ENCODE peak calls at places on chromosomes 12 and 14, in seven cellular contexts. T, J, B, R, G, Q and Z are unnamed samples.

GRCh38 chr14:52802597-52802996 is 11.2 kb upstream of the GNPNAT1 start:
- DNase-seq in T (no peak), J (no peak), R (no peak), G (no peak), B (no peak), Q (peak), Z (no peak)

GRCh38 chr14:87149583-87150354 is 843.2 kb downstream of the GALC start:
- DNase-seq in J (no peak), B (no peak), Q (peak), G (no peak), T (no peak), R (no peak), Z (no peak)

GRCh38 chr14:85313801-85314207 is 216.1 kb upstream of the FLRT2 start:
- DNase-seq in Q (peak), R (peak), G (no peak), T (no peak), B (no peak), J (no peak), Z (no peak)

GRCh38 chr12:5260591-5261086 is 171.3 kb upstream of the NTF3 start:
- DNase-seq in B (no peak), T (no peak), R (no peak), G (no peak), J (no peak), Q (no peak), Z (no peak)

GRCh38 chr12:53952335-53952694 is 2.4 kb upstream of the HOXC12 start:
- DNase-seq in G (no peak), Q (no peak), J (no peak), T (no peak), R (no peak), B (no peak), Z (no peak)

GRCh38 chr14:55077691-55078151 is 26.3 kb downstream of the MAPK1IP1L start:
- DNase-seq in B (no peak), R (peak), Q (no peak), J (no peak), T (no peak), G (no peak), Z (no peak)

GRCh38 chr14:60904381-60904780 is 76.5 kb downstream of the TRMT5 start:
- DNase-seq in T (no peak), Q (no peak), B (no peak), J (no peak), R (no peak), G (no peak), Z (no peak)

GRCh38 chr12:62907067-62907466 is 27.9 kb downstream of the PPM1H start:
- DNase-seq in R (no peak), B (no peak), J (no peak), G (no peak), T (no peak), Q (no peak), Z (no peak)

GRCh38 chr14:31672709-31673108 is 111.5 kb downstream of the NUBPL start:
- DNase-seq in T (no peak), R (no peak), J (no peak), B (no peak), G (no peak), Q (no peak), Z (no peak)

GRCh38 chr12:50458606-50459005 is 46.2 kb upstream of the DIP2B start:
- DNase-seq in Q (no peak), B (no peak), R (peak), T (no peak), G (peak), J (no peak), Z (no peak)

GRCh38 chr12:71626768-71627167 is 36.9 kb downstream of the ZFC3H1 start:
- DNase-seq in R (peak), B (no peak), Q (no peak), J (no peak), T (no peak), G (peak), Z (no peak)

GRCh38 chr12:130715996-130716917 is at the start of gene RIMBP2:
- DNase-seq in J (no peak), G (no peak), R (peak), Q (no peak), B (no peak), T (peak), Z (no peak)

GRCh38 chr12:82383930-82384513 is 25.7 kb downstream of the METTL25 start:
- DNase-seq in G (peak), B (no peak), T (peak), Q (no peak), R (peak), J (no peak), Z (no peak)

GRCh38 chr14:21248739-21249411 is 20.4 kb downstream of the HNRNPC start:
- DNase-seq in J (no peak), G (no peak), B (no peak), Q (no peak), T (no peak), R (no peak), Z (no peak)

GRCh38 chr12:1272132-1272531 is 281.1 kb downstream of the ERC1 start:
- DNase-seq in T (no peak), R (no peak), J (no peak), Q (no peak), G (no peak), B (no peak), Z (no peak)

GRCh38 chr12:121159467-121160307 is 27.0 kb downstream of the P2RX7 start:
- DNase-seq in R (no peak), G (no peak), J (no peak), Q (no peak), B (no peak), T (no peak), Z (no peak)